ENCODE peak calls at places on chromosomes 13 and 19, in four cellular contexts. Z, J, V and K are unnamed samples.

GRCh38 chr19:7460562-7460966 is 28.3 kb downstream of the PEX11G start:
- DNase-seq in V (no peak), Z (no peak), J (no peak), K (no peak)

GRCh38 chr19:2149980-2150793 is 1.2 kb downstream of the AP3D1 start:
- DNase-seq in Z (peak; percentile 42), V (no peak), J (no peak), K (no peak)

GRCh38 chr19:52638601-52639000 is 446 bp upstream of the ZNF83 start:
- DNase-seq in V (no peak), J (peak; percentile 17), Z (peak; percentile 52), K (no peak)

GRCh38 chr19:49338691-49339363 is 3.6 kb downstream of the CD37 start:
- DNase-seq in J (peak; percentile 73), V (peak; percentile 82), Z (no peak), K (peak; percentile 57)

GRCh38 chr13:112583592-112584277 is 4.2 kb downstream of the TUBGCP3 start:
- DNase-seq in V (no peak), J (no peak), Z (no peak), K (peak; percentile 27)

GRCh38 chr19:3617463-3617862 is 9.1 kb downstream of the CACTIN start:
- DNase-seq in V (no peak), J (peak; percentile 29), Z (no peak), K (no peak)

GRCh38 chr13:95319551-95320274 is 18.5 kb upstream of the ABCC4 start:
- DNase-seq in Z (no peak), V (no peak), J (no peak), K (no peak)

GRCh38 chr19:15265849-15266248 is 33.6 kb upstream of the EPHX3 start:
- DNase-seq in V (no peak), J (peak; percentile 91), Z (peak; percentile 95), K (no peak)

GRCh38 chr13:44206429-44206828 is 167.2 kb upstream of the SERP2 start:
- DNase-seq in Z (no peak), V (no peak), J (no peak), K (no peak)

GRCh38 chr19:2132731-2133490 is 18.5 kb downstream of the AP3D1 start:
- DNase-seq in J (peak; percentile 30), V (no peak), Z (no peak), K (no peak)

GRCh38 chr19:48415395-48415794 is 21.9 kb downstream of the GRIN2D start:
- DNase-seq in J (peak; percentile 83), Z (peak; percentile 53), V (peak; percentile 62), K (no peak)

GRCh38 chr13:108860418-108860817 is 231.0 kb downstream of the MYO16 start:
- DNase-seq in Z (no peak), V (no peak), J (no peak), K (no peak)

GRCh38 chr19:46847528-46847927 is 3.1 kb downstream of the AP2S1 start:
- DNase-seq in V (no peak), Z (no peak), J (no peak), K (no peak)

GRCh38 chr19:34639491-34640085 is 37.4 kb downstream of the SCGB2B2 start:
- DNase-seq in V (peak; percentile 68), J (no peak), Z (peak; percentile 68), K (no peak)

GRCh38 chr19:4657835-4658234 is 12.3 kb downstream of the MYDGF start:
- DNase-seq in Z (no peak), V (no peak), J (no peak), K (no peak)

GRCh38 chr13:102768914-102769313 is 4.7 kb downstream of the TEX30 start:
- DNase-seq in J (no peak), V (no peak), Z (peak; percentile 15), K (no peak)

GRCh38 chr13:73231456-73231855 is 172.7 kb downstream of the KLF5 start:
- DNase-seq in J (no peak), Z (peak; percentile 36), V (no peak), K (no peak)

GRCh38 chr19:3503036-3503572 is 2.6 kb upstream of the DOHH start:
- DNase-seq in V (no peak), J (no peak), Z (no peak), K (no peak)

GRCh38 chr13:59172076-59172475 is 991.7 kb downstream of the DIAPH3 start:
- DNase-seq in V (no peak), Z (no peak), J (no peak), K (no peak)

GRCh38 chr19:51727349-51727880 is 3.6 kb upstream of the HAS1 start:
- DNase-seq in Z (peak; percentile 79), V (no peak), J (no peak), K (no peak)

GRCh38 chr19:13561461-13561860 is 55.2 kb upstream of the CACNA1A start:
- DNase-seq in V (no peak), Z (no peak), J (no peak), K (no peak)

GRCh38 chr13:85277753-85278152 is 521.5 kb downstream of the SLITRK6 start:
- DNase-seq in J (no peak), Z (no peak), V (no peak), K (no peak)

GRCh38 chr19:56423276-56423984 is 19.3 kb downstream of the ZNF583 start:
- DNase-seq in V (no peak), Z (no peak), J (no peak), K (no peak)

GRCh38 chr19:41541990-41542584 is 33.9 kb upstream of the CEACAM21 start:
- DNase-seq in J (peak; percentile 53), V (peak; percentile 74), Z (peak; percentile 5), K (peak; percentile 56)

GRCh38 chr19:33810821-33811220 is 14.2 kb downstream of the KCTD15 start:
- DNase-seq in V (no peak), Z (no peak), J (no peak), K (no peak)

GRCh38 chr19:50510700-50511068 is 307 bp downstream of the JOSD2 start:
- DNase-seq in V (no peak), J (no peak), Z (no peak), K (no peak)

GRCh38 chr13:71866173-71867091 is 572 bp downstream of the DACH1 start:
- DNase-seq in Z (no peak), V (peak; percentile 22), J (peak; percentile 31), K (no peak)

GRCh38 chr13:76991432-76991795 is 467 bp upstream of the CLN5 start:
- DNase-seq in J (peak; percentile 30), Z (no peak), V (no peak), K (no peak)

GRCh38 chr13:107119989-107120881 is 552.3 kb upstream of the ARGLU1 start:
- DNase-seq in V (no peak), J (no peak), Z (no peak), K (no peak)

GRCh38 chr13:46726347-46726746 is 70.6 kb downstream of the ESD start:
- DNase-seq in J (no peak), Z (no peak), V (no peak), K (no peak)

GRCh38 chr13:23986619-23987018 is 89.3 kb upstream of the C1QTNF9B start:
- DNase-seq in J (no peak), Z (peak; percentile 98), V (no peak), K (no peak)

GRCh38 chr19:7961930-7962626 is 18.6 kb upstream of the TIMM44 start:
- DNase-seq in V (no peak), J (no peak), Z (no peak), K (no peak)

GRCh38 chr13:39954476-39954875 is 299.0 kb downstream of the COG6 start:
- DNase-seq in J (no peak), Z (no peak), V (no peak), K (no peak)

GRCh38 chr13:107466326-107466725 is 749.0 kb downstream of the LIG4 start:
- DNase-seq in J (no peak), Z (peak; percentile 9), V (peak; percentile 6), K (no peak)

GRCh38 chr13:87680298-87680697 is 9.1 kb downstream of the SLITRK5 start:
- DNase-seq in V (peak; percentile 2), Z (no peak), J (no peak), K (no peak)
- TF ChIP-seq CTCF in V (no peak), Z (no peak), J (no peak), K (no peak)

GRCh38 chr13:111066544-111066943 is 48.6 kb upstream of the ARHGEF7 start:
- DNase-seq in J (no peak), V (no peak), Z (no peak), K (no peak)

GRCh38 chr13:111065698-111066097 is 49.4 kb upstream of the ARHGEF7 start:
- DNase-seq in V (no peak), Z (no peak), J (no peak), K (no peak)

GRCh38 chr13:111064661-111065060 is 50.4 kb upstream of the ARHGEF7 start:
- DNase-seq in Z (no peak), V (no peak), J (no peak), K (no peak)

GRCh38 chr13:111062305-111062704 is 52.8 kb upstream of the ARHGEF7 start:
- DNase-seq in J (no peak), Z (no peak), V (no peak), K (no peak)

GRCh38 chr13:111068009-111068350 is 47.1 kb upstream of the ARHGEF7 start:
- DNase-seq in Z (no peak), V (no peak), J (no peak), K (no peak)
- TF ChIP-seq CTCF in Z (no peak), V (no peak), J (no peak), K (no peak)

DNA sequence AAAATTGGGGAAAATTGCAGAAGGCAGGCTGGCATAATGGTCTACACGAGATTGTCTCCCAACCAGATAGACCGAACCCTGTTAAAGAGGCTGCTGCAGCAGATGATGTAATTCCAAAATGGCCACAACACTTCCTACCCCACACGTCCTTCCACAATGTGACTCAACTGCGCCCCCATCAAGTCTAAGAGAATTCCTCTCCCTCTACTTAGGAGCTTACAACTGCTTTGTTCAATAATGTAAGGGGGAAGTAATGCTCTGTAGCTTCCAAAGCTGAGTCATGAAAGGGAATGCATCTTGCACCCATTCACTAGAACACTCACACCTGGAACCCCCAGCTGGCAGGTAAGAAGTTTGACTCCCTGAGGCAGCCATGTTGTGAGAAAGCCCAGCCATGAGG is 117.8 kb upstream of the IRS2 start:
- DNase-seq in V (no peak), Z (no peak), J (no peak), K (no peak)
- TF ChIP-seq CTCF in V (no peak), Z (no peak), J (no peak), K (no peak)

GRCh38 chr13:110445183-110445582 is 116.3 kb downstream of the RAB20 start:
- DNase-seq in Z (peak; percentile 55), J (no peak), V (no peak), K (no peak)

GRCh38 chr13:110442946-110443632 is 118.4 kb downstream of the RAB20 start:
- DNase-seq in J (no peak), V (no peak), Z (peak; percentile 58), K (no peak)

GRCh38 chr13:110443633-110444225 is 117.8 kb downstream of the RAB20 start:
- DNase-seq in Z (no peak), J (no peak), V (no peak), K (no peak)

GRCh38 chr13:110445722-110446569 is 115.6 kb downstream of the RAB20 start:
- DNase-seq in V (no peak), Z (no peak), J (no peak), K (no peak)

DNA sequence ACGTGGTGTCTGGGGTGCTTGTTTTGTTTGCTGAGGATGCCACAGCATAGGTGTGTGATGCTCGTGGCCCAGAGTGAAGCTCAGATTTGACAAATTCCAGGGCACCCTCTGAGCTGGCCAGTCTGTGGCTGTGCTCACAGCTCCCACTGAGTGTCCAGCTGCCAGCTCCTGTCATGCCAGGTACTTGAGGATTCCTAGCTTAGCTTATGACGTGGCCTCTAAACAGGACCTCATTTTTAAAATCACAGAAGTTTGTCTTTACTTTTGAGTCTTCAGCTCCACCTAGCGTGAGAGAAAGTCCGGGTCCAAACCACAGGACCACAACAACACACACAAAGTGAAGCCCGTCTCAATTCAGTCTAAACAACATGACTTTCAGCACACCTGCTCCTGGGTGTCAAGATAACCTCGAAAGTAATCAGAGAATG is 117.3 kb downstream of the RAB20 start:
- DNase-seq in Z (peak; percentile 47), V (peak; percentile 11), J (no peak), K (no peak)
- TF ChIP-seq CTCF in Z (peak; percentile 55), V (no peak), J (no peak), K (no peak)

GRCh38 chr19:22733691-22734090 is 50.3 kb downstream of the ZNF99 start:
- DNase-seq in Z (no peak), J (no peak), V (no peak), K (no peak)
- TF ChIP-seq CTCF in Z (no peak), J (no peak), V (no peak), K (no peak)